ENCODE peak calls at places on chromosomes 5 and 9, in eight cellular contexts. J is heart left ventricle, Q is upper lobe of left lung, Y is A673, C is uterus, K is transverse colon, I is brain microvascular endothelial cell, Z is PC-3. R is an unnamed sample.

GRCh38 chr9:80156262-80156661 is 584.5 kb downstream of the TLE4 start:
- DNase-seq in J (no peak), Q (no peak), Y (no peak), C (no peak), K (no peak), I (no peak), Z (no peak), R (no peak)

GRCh38 chr9:88052446-88052845 is 78.1 kb upstream of the CDK20 start:
- DNase-seq in J (no peak), Q (no peak), Y (no peak), C (no peak), K (no peak), I (no peak), Z (no peak), R (no peak)

GRCh38 chr5:32612134-32612888 is 27.0 kb downstream of the SUB1 start:
- DNase-seq in J (no peak), Q (peak; percentile 24), Y (peak; percentile 76), C (no peak), K (peak; percentile 16), I (peak; percentile 31), Z (no peak), R (no peak)

GRCh38 chr9:88732128-88732527 is 197.2 kb downstream of the NXNL2 start:
- DNase-seq in J (no peak), Q (no peak), Y (no peak), C (no peak), K (no peak), I (peak; percentile 98), Z (no peak), R (no peak)

GRCh38 chr5:36398137-36398536 is 96.4 kb upstream of the RANBP3L start:
- DNase-seq in J (no peak), Q (no peak), Y (peak; percentile 72), C (no peak), K (no peak), I (no peak), Z (peak; percentile 49), R (no peak)

GRCh38 chr9:6133346-6134063 is 82.1 kb upstream of the IL33 start:
- DNase-seq in J (no peak), Q (no peak), Y (no peak), C (no peak), K (no peak), I (no peak), Z (peak; percentile 72), R (peak; percentile 85)

GRCh38 chr5:109857405-109858031 is 167.8 kb downstream of the MAN2A1 start:
- DNase-seq in J (no peak), Q (no peak), Y (no peak), C (no peak), K (no peak), I (no peak), Z (peak; percentile 28), R (no peak)

GRCh38 chr9:113578877-113579269 is 115.3 kb downstream of the RGS3 start:
- DNase-seq in J (peak; percentile 80), Q (peak; percentile 93), Y (no peak), C (no peak), K (peak; percentile 80), I (peak; percentile 96), Z (peak; percentile 91), R (peak; percentile 85)

GRCh38 chr5:125558466-125558865 is 812.0 kb upstream of the ZNF608 start:
- DNase-seq in J (no peak), Q (no peak), Y (no peak), C (no peak), K (no peak), I (no peak), Z (no peak), R (peak; percentile 26)

GRCh38 chr5:149125386-149125891 is 15.9 kb upstream of the ABLIM3 start:
- DNase-seq in J (no peak), Q (peak; percentile 37), Y (no peak), C (no peak), K (no peak), I (no peak), Z (peak; percentile 99), R (peak; percentile 53)

GRCh38 chr9:18386091-18386490 is 87.9 kb upstream of the ADAMTSL1 start:
- DNase-seq in J (no peak), Q (no peak), Y (no peak), C (no peak), K (no peak), I (no peak), Z (no peak), R (no peak)

GRCh38 chr5:54254482-54255198 is 55.7 kb downstream of the ARL15 start:
- DNase-seq in J (no peak), Q (peak; percentile 27), Y (peak; percentile 38), C (no peak), K (no peak), I (no peak), Z (peak; percentile 18), R (no peak)

GRCh38 chr9:83521017-83521810 is 17.0 kb downstream of the FRMD3 start:
- DNase-seq in J (no peak), Q (no peak), Y (no peak), C (no peak), K (no peak), I (no peak), Z (peak; percentile 47), R (no peak)

GRCh38 chr9:132800038-132800648 is 77.9 kb downstream of the AK8 start:
- DNase-seq in J (peak; percentile 81), Q (peak; percentile 76), Y (peak; percentile 81), C (peak; percentile 61), K (peak; percentile 77), I (peak; percentile 43), Z (peak; percentile 71), R (peak; percentile 56)

GRCh38 chr5:132305420-132305819 is 11.2 kb downstream of the SLC22A4 start:
- DNase-seq in J (no peak), Q (no peak), Y (no peak), C (no peak), K (no peak), I (no peak), Z (no peak), R (no peak)

GRCh38 chr5:141373673-141374317 is at the start of gene PCDHGA6:
- DNase-seq in J (no peak), Q (no peak), Y (peak; percentile 70), C (no peak), K (no peak), I (no peak), Z (no peak), R (no peak)

GRCh38 chr5:18772475-18772874 is 1138.2 kb downstream of the TAF11L14 start:
- DNase-seq in J (no peak), Q (no peak), Y (no peak), C (no peak), K (no peak), I (no peak), Z (peak; percentile 88), R (peak; percentile 75)
- TF ChIP-seq CTCF in J (no peak), Q (no peak), Y (peak; percentile 17), C (no peak), K (no peak), I (peak; percentile 62), Z (peak; percentile 91), R (peak; percentile 93)

GRCh38 chr9:128550226-128550625 is 2.2 kb upstream of the SPTAN1 start:
- DNase-seq in J (no peak), Q (no peak), Y (no peak), C (no peak), K (no peak), I (no peak), Z (no peak), R (no peak)
- H3K27ac ChIP-seq in J (peak overlapping the region; percentile 99), Q (peak overlapping the region; percentile 99), Y (peak overlapping the region; percentile 22), C (peak overlapping the region; percentile 96), K (peak overlapping the region; percentile 99), I (peak overlapping the region; percentile 78), Z (no peak overlapping the region), R (no peak overlapping the region)

GRCh38 chr5:34026089-34026761 is 16.8 kb downstream of the C1QTNF3 start:
- DNase-seq in J (no peak), Q (no peak), Y (no peak), C (no peak), K (no peak), I (no peak), Z (no peak), R (no peak)
- H3K27me3 ChIP-seq in J (no peaks in the 10 kb centered on the region), Q (no peaks in the 10 kb centered on the region), Y (no peaks in the 10 kb centered on the region), C (no peaks in the 10 kb centered on the region), K (no peaks in the 10 kb centered on the region), I (no peaks in the 10 kb centered on the region), Z (no peaks in the 10 kb centered on the region), R (no peaks in the 10 kb centered on the region)

GRCh38 chr5:151520294-151520693 is 70.8 kb downstream of the FAT2 start:
- DNase-seq in J (no peak), Q (no peak), Y (no peak), C (no peak), K (no peak), I (no peak), Z (peak; percentile 30), R (no peak)
- TF ChIP-seq CTCF in J (peak; percentile 31), Q (no peak), Y (no peak), C (no peak), K (no peak), I (no peak), Z (peak; percentile 36), R (no peak)

DNA sequence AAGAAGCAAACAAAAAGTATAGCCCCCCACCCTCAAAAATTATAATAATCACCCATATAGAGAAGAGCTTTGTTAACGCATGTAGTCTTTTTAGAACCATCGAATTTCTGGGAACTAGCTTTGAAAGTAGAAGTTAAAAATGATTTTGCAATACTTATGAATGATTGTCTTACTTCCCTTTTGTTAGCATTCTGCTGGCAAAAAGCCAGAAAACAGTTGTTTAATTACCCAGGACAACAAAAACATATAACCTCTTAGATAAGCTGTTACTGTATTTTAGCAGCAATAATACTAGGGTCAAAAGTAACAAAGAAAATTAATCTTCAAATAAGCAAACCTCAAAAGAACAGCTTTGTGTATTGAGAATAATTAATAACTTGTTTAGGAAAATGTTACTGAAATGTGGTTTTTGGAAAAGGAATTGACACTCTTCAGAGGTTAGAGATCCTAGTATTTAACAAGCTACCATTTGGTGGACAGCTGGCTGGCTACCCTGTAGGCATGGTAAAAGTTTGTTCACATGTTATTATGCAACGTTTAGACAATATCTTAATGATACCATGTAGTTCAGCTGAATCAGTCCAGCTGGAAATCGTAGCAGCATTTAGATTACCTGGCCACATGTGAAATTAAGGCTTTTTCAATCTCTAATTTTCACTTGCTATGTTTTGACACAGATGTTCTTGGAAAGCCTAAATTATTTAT is 3.8 kb downstream of the FGF10 start:
- DNase-seq in J (no peak), Q (no peak), Y (peak; percentile 4), C (no peak), K (no peak), I (no peak), Z (no peak), R (no peak)
- H3K27ac ChIP-seq in J (no peak overlapping the region), Q (no peak overlapping the region), Y (no peak overlapping the region), C (no peak overlapping the region), K (no peak overlapping the region), I (no peak overlapping the region), Z (no peak overlapping the region), R (no peak overlapping the region)

GRCh38 chr5:160001051-160001450 is 7.9 kb upstream of the TTC1 start:
- DNase-seq in J (no peak), Q (no peak), Y (no peak), C (no peak), K (no peak), I (no peak), Z (no peak), R (no peak)
- H3K27me3 ChIP-seq in J (no peaks in the 10 kb centered on the region), Q (no peaks in the 10 kb centered on the region), Y (no peaks in the 10 kb centered on the region), C (no peaks in the 10 kb centered on the region), K (no peaks in the 10 kb centered on the region), I (no peaks in the 10 kb centered on the region), Z (no peaks in the 10 kb centered on the region), R (peaks cover 7% of the 10 kb centered on the region)

DNA sequence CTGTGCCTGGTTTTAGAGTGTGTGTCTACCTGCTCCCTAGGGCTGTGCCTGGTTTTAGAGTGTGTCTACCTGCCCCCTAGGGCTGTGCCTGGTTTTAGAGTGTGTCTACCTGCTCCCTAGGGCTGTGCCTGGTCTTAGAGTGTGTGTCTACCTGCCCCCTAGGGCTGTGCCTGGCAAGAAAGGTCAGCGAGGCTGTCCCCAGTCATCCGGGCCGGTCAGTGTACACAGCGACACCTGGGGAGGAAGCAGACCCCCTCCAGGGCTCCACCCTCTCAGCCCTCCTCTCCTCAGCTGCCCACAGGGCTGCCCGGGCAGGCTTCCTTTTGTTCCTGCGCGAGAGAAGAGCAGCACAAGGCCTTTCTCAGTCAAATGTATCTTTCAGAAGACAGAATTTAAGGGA is 4.1 kb downstream of the NRARP start:
- DNase-seq in J (no peak), Q (no peak), Y (no peak), C (no peak), K (no peak), I (no peak), Z (no peak), R (no peak)
- TF ChIP-seq CTCF in J (no peak), Q (no peak), Y (no peak), C (no peak), K (no peak), I (no peak), Z (no peak), R (no peak)

R was measured in foreskin keratinocyte.